ENCODE peak calls at places on chromosomes 3 and 15, in nine cellular contexts. E is dorsolateral prefrontal cortex, P is AG09309, G is astrocyte of the spinal cord, D is AG04449, R is right atrium auricular region, K is BJ, Z is lower lobe of right lung, Q is progenitor cell of endocrine pancreas. Y is an unnamed sample.

GRCh38 chr3:134330895-134331810 is 43.1 kb downstream of the AMOTL2 start:
- DNase-seq in E (no peak), R (peak), G (peak), K (peak), D (no peak), Q (no peak), Z (no peak), P (peak), Y (no peak)

GRCh38 chr3:22996926-22997600 is 206.1 kb upstream of the UBE2E2 start:
- DNase-seq in Z (no peak), G (no peak), K (no peak), D (no peak), E (no peak), P (no peak), Q (no peak), R (no peak), Y (no peak)

GRCh38 chr3:126663750-126664149 is 8.8 kb upstream of the TXNRD3 start:
- DNase-seq in Q (no peak), P (no peak), G (no peak), Z (no peak), K (no peak), R (no peak), E (no peak), D (no peak), Y (no peak)

GRCh38 chr3:127717357-127718243 is 44.8 kb downstream of the ABTB1 start:
- DNase-seq in P (no peak), D (no peak), G (no peak), E (peak), Z (no peak), K (no peak), R (no peak), Q (no peak), Y (no peak)

GRCh38 chr3:5304789-5305680 is 117.5 kb downstream of the EDEM1 start:
- DNase-seq in Z (no peak), D (no peak), K (no peak), Q (peak), E (peak), G (peak), P (no peak), R (no peak), Y (no peak)

GRCh38 chr15:40787991-40788390 is 18.2 kb downstream of the C15orf62 start:
- DNase-seq in E (no peak), G (no peak), Z (peak), K (no peak), R (no peak), P (no peak), D (no peak), Q (no peak), Y (no peak)

GRCh38 chr3:71264840-71265239 is 318.7 kb downstream of the FOXP1 start:
- DNase-seq in G (no peak), Z (no peak), D (no peak), E (no peak), R (no peak), K (no peak), Q (no peak), P (no peak), Y (no peak)

GRCh38 chr3:13214847-13215472 is 141.7 kb upstream of the IQSEC1 start:
- DNase-seq in D (no peak), Z (no peak), G (no peak), Q (no peak), E (no peak), R (no peak), P (no peak), K (no peak), Y (peak)

GRCh38 chr3:169232863-169233262 is 430.6 kb downstream of the MECOM start:
- DNase-seq in D (no peak), G (peak), R (no peak), P (no peak), Q (no peak), E (no peak), K (no peak), Z (no peak), Y (no peak)

GRCh38 chr3:66557166-66557565 is 56.3 kb upstream of the LRIG1 start:
- DNase-seq in D (no peak), E (no peak), K (no peak), G (no peak), R (no peak), Z (no peak), P (no peak), Q (no peak), Y (no peak)

GRCh38 chr3:21665444-21665843 is 85.6 kb downstream of the ZNF385D start:
- DNase-seq in P (no peak), E (no peak), R (no peak), D (no peak), Z (no peak), Q (no peak), G (peak), K (no peak), Y (peak)

GRCh38 chr3:150611666-150612065 is 8.5 kb downstream of the SELENOT start:
- DNase-seq in G (no peak), D (no peak), P (no peak), Q (no peak), E (no peak), K (no peak), Z (no peak), R (no peak), Y (no peak)

GRCh38 chr3:102736961-102737304 is 302.1 kb downstream of the ZPLD1 start:
- DNase-seq in R (no peak), K (no peak), Q (no peak), D (no peak), G (no peak), P (no peak), Z (no peak), E (no peak), Y (no peak)

GRCh38 chr15:99155961-99156443 is 51.1 kb downstream of the SYNM start:
- DNase-seq in D (no peak), E (no peak), Q (no peak), Z (no peak), G (no peak), R (no peak), K (no peak), P (no peak), Y (no peak)

GRCh38 chr3:193996641-193997089 is 139.3 kb upstream of the HES1 start:
- DNase-seq in R (no peak), P (no peak), Q (no peak), K (no peak), G (no peak), Z (no peak), E (no peak), D (no peak), Y (no peak)

GRCh38 chr3:13009132-13009945 is 63.9 kb downstream of the IQSEC1 start:
- DNase-seq in P (no peak), Z (peak), D (no peak), G (no peak), R (no peak), K (no peak), Q (no peak), E (no peak), Y (no peak)

GRCh38 chr3:57943525-57944312 is 64.5 kb upstream of the FLNB start:
- DNase-seq in K (no peak), D (no peak), Q (no peak), Z (no peak), R (no peak), P (no peak), E (no peak), G (no peak), Y (no peak)

GRCh38 chr3:32296251-32297204 is 58.0 kb downstream of the CMTM8 start:
- DNase-seq in R (peak), P (peak), K (no peak), Z (peak), D (no peak), G (peak), Q (peak), E (peak), Y (no peak)

GRCh38 chr3:27729748-27730611 is 7.9 kb upstream of the EOMES start:
- DNase-seq in Z (no peak), K (no peak), R (no peak), E (no peak), Q (no peak), G (no peak), D (no peak), P (no peak), Y (no peak)

GRCh38 chr3:27730774-27731659 is 8.9 kb upstream of the EOMES start:
- DNase-seq in P (no peak), K (no peak), D (no peak), Q (no peak), G (no peak), Z (no peak), R (no peak), E (no peak), Y (no peak)

GRCh38 chr3:27726240-27726639 is 4.1 kb upstream of the EOMES start:
- DNase-seq in Z (no peak), R (no peak), Q (no peak), P (no peak), G (no peak), E (no peak), D (no peak), K (no peak), Y (no peak)

GRCh38 chr3:27729325-27729724 is 7.2 kb upstream of the EOMES start:
- DNase-seq in G (no peak), E (no peak), R (no peak), K (no peak), D (no peak), P (no peak), Z (no peak), Q (no peak), Y (no peak)

DNA sequence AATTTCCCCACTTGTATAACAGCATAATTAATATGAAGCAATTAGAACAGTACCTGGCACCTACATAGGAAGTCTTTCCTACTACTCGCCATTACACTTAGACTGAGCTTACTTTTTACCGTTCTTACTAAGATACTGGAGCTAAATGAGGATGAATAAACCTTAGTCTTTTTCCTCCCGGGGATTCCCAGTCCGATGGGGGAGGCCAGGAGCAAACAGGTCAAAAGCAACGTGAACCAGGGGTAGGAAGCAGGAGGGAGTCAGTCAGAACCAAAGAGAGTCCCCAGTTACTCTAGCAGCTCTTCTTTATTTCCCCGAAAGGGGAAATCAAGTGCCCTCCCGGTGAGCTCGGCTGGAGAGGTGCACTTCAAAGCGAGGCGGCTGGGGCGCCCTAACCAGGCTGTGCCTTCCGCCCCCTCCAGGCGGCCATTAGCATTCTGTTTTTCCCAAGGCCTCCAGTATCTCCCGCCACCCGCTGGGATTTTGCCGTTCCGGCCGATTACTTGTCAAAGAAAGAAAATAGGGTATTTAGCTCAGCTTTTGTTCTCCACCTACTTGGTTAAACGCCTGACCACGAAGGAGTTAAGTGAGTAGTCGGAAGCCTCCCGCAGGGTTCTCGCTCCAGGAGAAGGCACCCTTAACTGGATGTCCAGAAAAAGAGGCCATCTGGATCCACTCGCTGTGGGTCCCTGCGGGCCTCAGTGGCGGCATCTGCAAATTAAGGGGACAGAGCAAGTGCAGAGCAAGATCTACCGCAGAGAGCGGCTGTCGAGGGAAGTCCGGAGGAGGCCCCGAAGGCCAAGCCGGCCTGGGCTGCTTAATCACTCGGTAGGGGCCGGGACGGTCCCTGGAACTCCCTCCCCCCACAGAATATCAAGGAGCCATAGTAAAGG is 6.3 kb upstream of the EOMES start:
- DNase-seq in P (no peak), D (no peak), K (no peak), Z (no peak), G (no peak), E (no peak), Q (no peak), R (no peak), Y (no peak)
- TF ChIP-seq CTCF in P (peak), D (peak), K (no peak), Z (no peak), G (peak), E (no peak), Q (peak), R (peak), Y (peak)

GRCh38 chr15:57079907-57080750 is 161.7 kb downstream of the TCF12 start:
- DNase-seq in R (no peak), G (no peak), Z (no peak), E (no peak), D (no peak), P (no peak), K (no peak), Q (no peak), Y (no peak)

GRCh38 chr15:57084178-57084577 is 165.7 kb downstream of the TCF12 start:
- DNase-seq in K (no peak), Q (no peak), P (no peak), D (no peak), R (no peak), Z (no peak), E (no peak), G (no peak), Y (no peak)

GRCh38 chr15:57085267-57085666 is 166.8 kb downstream of the TCF12 start:
- DNase-seq in R (no peak), K (no peak), Z (no peak), P (no peak), G (no peak), E (no peak), D (no peak), Q (no peak), Y (no peak)

DNA sequence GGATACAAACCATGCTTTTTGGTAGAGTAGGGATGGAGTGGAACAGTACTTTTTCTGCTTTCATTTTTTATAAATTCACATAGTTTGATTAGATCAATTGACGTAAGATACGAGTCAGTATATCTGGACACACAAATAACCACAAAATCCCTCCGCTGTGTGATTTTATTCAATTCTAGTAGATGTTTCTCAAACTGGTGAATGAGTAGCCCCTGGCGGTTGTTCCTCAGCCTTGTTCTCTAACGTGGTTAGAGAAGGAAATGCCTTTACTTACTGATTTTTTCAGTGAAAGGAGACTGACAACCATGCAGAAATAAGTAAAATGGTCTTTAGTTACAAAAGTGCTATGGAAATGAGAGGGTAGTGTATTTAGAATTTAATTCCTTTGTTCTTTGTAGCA is 161.0 kb downstream of the TCF12 start:
- DNase-seq in K (no peak), R (no peak), Q (no peak), E (peak), Z (no peak), D (no peak), P (no peak), G (peak), Y (no peak)
- TF ChIP-seq CTCF in K (no peak), R (no peak), Q (no peak), E (peak), Z (no peak), D (no peak), P (peak), G (peak), Y (peak)

GRCh38 chr3:170357176-170357919 is at the start of gene SKIL:
- DNase-seq in Z (peak), P (peak), E (peak), D (peak), R (peak), Q (peak), K (peak), G (peak), Y (peak)
- TF ChIP-seq CTCF in Z (no peak), P (peak), E (no peak), D (peak), R (no peak), Q (peak), K (peak), G (no peak), Y (no peak)

DNA sequence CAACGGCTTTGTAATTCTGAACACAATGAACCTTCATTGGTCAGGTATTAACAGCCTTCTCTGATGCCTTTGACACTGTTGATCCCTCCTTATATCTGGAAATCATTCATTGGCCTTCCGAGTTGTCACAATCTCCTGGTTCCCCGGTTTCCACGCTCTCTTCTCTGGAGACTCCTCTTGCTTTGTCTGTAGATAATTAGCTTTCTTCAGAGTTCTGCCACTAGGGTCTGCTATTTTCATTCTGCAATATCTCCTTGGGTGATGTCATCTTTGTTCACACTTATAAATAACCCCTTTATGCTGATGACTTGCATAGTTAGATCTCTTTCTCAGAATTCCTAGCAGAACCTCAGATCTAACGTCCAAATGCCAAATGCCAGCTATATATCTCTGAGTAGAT is 583.8 kb upstream of the ZNF717 start:
- DNase-seq in R (no peak), Q (no peak), Z (no peak), P (no peak), E (no peak), G (peak), D (peak), K (no peak), Y (peak)
- TF ChIP-seq CTCF in R (peak), Q (no peak), Z (no peak), P (peak), E (peak), G (peak), D (peak), K (no peak), Y (peak)

GRCh38 chr3:178706411-178706810 is 170.2 kb downstream of the KCNMB2 start:
- DNase-seq in E (no peak), Z (no peak), D (no peak), G (no peak), P (no peak), Q (no peak), R (no peak), K (no peak), Y (no peak)

GRCh38 chr3:178707632-178708031 is 171.4 kb downstream of the KCNMB2 start:
- DNase-seq in E (no peak), G (no peak), Z (no peak), K (no peak), D (no peak), P (no peak), Q (no peak), R (no peak), Y (no peak)

GRCh38 chr3:178705925-178706324 is 169.7 kb downstream of the KCNMB2 start:
- DNase-seq in D (no peak), Z (no peak), E (no peak), P (peak), Q (no peak), K (peak), R (no peak), G (peak), Y (no peak)

GRCh38 chr3:178711753-178712152 is 175.5 kb downstream of the KCNMB2 start:
- DNase-seq in R (no peak), Q (no peak), P (no peak), G (no peak), E (no peak), K (no peak), Z (no peak), D (no peak), Y (no peak)

GRCh38 chr3:178709047-178709446 is 172.8 kb downstream of the KCNMB2 start:
- DNase-seq in Q (no peak), P (no peak), G (peak), E (no peak), Z (no peak), R (no peak), D (no peak), K (no peak), Y (no peak)
- TF ChIP-seq CTCF in Q (no peak), P (no peak), G (no peak), E (no peak), Z (no peak), R (no peak), D (no peak), K (no peak), Y (no peak)

DNA sequence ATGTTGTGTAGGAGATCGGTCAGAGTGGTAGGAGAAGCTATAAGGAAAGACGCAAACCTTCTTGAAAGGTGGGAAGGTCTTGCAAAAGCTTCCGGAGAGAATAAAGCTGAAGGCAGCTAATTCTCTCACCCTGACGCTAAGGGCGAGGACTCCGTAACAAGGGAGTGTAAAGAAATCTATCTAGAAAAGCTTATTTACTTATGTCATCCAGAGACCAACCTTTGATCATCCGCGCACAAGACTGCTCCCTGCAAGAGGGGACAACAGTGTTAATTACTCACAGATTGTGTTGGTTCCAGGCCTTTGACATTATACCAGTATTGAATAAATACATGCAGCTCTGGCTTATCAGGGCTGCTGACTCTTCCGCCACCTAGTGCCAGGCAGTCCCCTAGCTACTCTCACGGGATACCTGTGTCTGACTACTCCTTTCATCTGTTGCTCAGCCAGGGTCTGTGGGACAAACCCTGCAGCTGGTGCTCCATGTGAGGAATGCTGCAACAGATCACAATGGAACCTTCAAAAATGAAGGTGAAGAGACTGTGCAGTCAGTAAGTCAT is 211.7 kb downstream of the DTWD1 start:
- DNase-seq in Z (no peak), R (no peak), Q (peak), K (no peak), G (peak), D (no peak), E (no peak), P (no peak), Y (no peak)
- TF ChIP-seq CTCF in Z (no peak), R (peak), Q (peak), K (peak), G (peak), D (peak), E (no peak), P (peak), Y (peak)

GRCh38 chr15:78315686-78316085 is 16.3 kb upstream of the SKIC8 start:
- DNase-seq in E (no peak), P (no peak), G (no peak), Z (peak), D (no peak), R (no peak), K (no peak), Q (no peak), Y (no peak)
- TF ChIP-seq CTCF in E (no peak), P (peak), G (peak), Z (no peak), D (peak), R (no peak), K (peak), Q (peak), Y (peak)

DNA sequence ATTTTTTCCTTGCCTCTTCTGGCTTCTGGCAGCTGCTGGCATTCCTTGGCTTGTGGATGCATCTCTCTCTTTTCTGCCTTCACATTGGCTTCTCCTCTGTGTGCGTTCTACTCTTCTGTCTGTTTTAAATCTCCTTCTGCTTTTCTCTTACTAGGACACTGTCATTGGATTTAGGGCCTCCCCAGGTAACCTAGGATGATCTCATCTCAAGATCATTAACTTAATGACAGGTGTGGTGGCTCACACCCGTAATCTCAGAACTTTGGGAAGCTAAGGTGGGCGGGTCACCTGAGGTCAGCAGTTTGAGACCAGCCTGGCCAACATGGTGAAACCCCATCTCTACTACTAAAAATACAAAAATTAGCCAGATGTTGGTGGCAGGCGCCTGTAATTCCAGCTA is 40.9 kb upstream of the ULK4 start:
- DNase-seq in R (no peak), Z (no peak), Q (no peak), E (no peak), D (no peak), P (no peak), K (no peak), G (no peak), Y (no peak)
- TF ChIP-seq CTCF in R (no peak), Z (no peak), Q (no peak), E (no peak), D (no peak), P (no peak), K (no peak), G (no peak), Y (no peak)